ENCODE peak calls at places on chromosomes 12 and 14, in nine cellular contexts. One of them, this sample, is unnamed.

GRCh38 chr12:5908251-5908650 is 36.8 kb downstream of the ANO2 start:
- DNase-seq in AG09309: no peak
- DNase-seq in IMR-90: no peak
- DNase-seq in GM13977: no peak
- DNase-seq in esophagus muscularis mucosa: peak; percentile 66
- DNase-seq in heart right ventricle: no peak
- DNase-seq in fibroblast of lung: no peak
- DNase-seq in cardiac muscle cell: no peak
- DNase-seq in stomach: no peak
- DNase-seq in this sample: no peak

GRCh38 chr12:66708704-66709443 is 30.0 kb upstream of the GRIP1 start:
- DNase-seq in heart right ventricle: no peak
- DNase-seq in AG09309: no peak
- DNase-seq in GM13977: no peak
- DNase-seq in fibroblast of lung: no peak
- DNase-seq in esophagus muscularis mucosa: no peak
- DNase-seq in cardiac muscle cell: peak; percentile 20
- DNase-seq in IMR-90: peak; percentile 5
- DNase-seq in stomach: no peak
- DNase-seq in this sample: no peak

GRCh38 chr12:26239127-26239500 is 43.7 kb downstream of the SSPN start:
- DNase-seq in GM13977: no peak
- DNase-seq in stomach: no peak
- DNase-seq in heart right ventricle: no peak
- DNase-seq in IMR-90: peak; percentile 14
- DNase-seq in cardiac muscle cell: no peak
- DNase-seq in fibroblast of lung: no peak
- DNase-seq in AG09309: no peak
- DNase-seq in esophagus muscularis mucosa: no peak
- DNase-seq in this sample: no peak

GRCh38 chr12:86712425-86712843 is 456.2 kb upstream of the MGAT4C start:
- DNase-seq in cardiac muscle cell: peak; percentile 98
- DNase-seq in IMR-90: peak; percentile 99
- DNase-seq in heart right ventricle: no peak
- DNase-seq in esophagus muscularis mucosa: no peak
- DNase-seq in AG09309: peak; percentile 92
- DNase-seq in GM13977: no peak
- DNase-seq in stomach: no peak
- DNase-seq in fibroblast of lung: peak; percentile 99
- DNase-seq in this sample: no peak

GRCh38 chr12:45989857-45990467 is 412 bp downstream of the SCAF11 start:
- DNase-seq in cardiac muscle cell: peak; percentile 49
- DNase-seq in AG09309: no peak
- DNase-seq in IMR-90: peak; percentile 47
- DNase-seq in stomach: peak; percentile 51
- DNase-seq in fibroblast of lung: peak; percentile 64
- DNase-seq in heart right ventricle: peak; percentile 73
- DNase-seq in GM13977: no peak
- DNase-seq in esophagus muscularis mucosa: peak; percentile 95
- DNase-seq in this sample: peak; percentile 47

GRCh38 chr12:70074510-70074909 is 168.7 kb upstream of the CNOT2 start:
- DNase-seq in heart right ventricle: no peak
- DNase-seq in esophagus muscularis mucosa: no peak
- DNase-seq in GM13977: no peak
- DNase-seq in stomach: no peak
- DNase-seq in cardiac muscle cell: no peak
- DNase-seq in fibroblast of lung: no peak
- DNase-seq in IMR-90: no peak
- DNase-seq in AG09309: no peak
- DNase-seq in this sample: no peak

GRCh38 chr12:117643971-117644370 is 282.5 kb upstream of the NOS1 start:
- DNase-seq in fibroblast of lung: no peak
- DNase-seq in esophagus muscularis mucosa: no peak
- DNase-seq in GM13977: no peak
- DNase-seq in stomach: no peak
- DNase-seq in heart right ventricle: no peak
- DNase-seq in IMR-90: no peak
- DNase-seq in cardiac muscle cell: no peak
- DNase-seq in AG09309: no peak
- DNase-seq in this sample: no peak

GRCh38 chr14:104688755-104689619 is at the start of gene INF2:
- DNase-seq in fibroblast of lung: peak; percentile 56
- DNase-seq in esophagus muscularis mucosa: no peak
- DNase-seq in stomach: peak; percentile 72
- DNase-seq in cardiac muscle cell: peak; percentile 70
- DNase-seq in IMR-90: peak; percentile 32
- DNase-seq in GM13977: peak; percentile 96
- DNase-seq in heart right ventricle: peak; percentile 60
- DNase-seq in AG09309: no peak
- DNase-seq in this sample: peak; percentile 93

GRCh38 chr12:31726575-31726974 is 2.2 kb downstream of the AMN1 start:
- DNase-seq in fibroblast of lung: no peak
- DNase-seq in AG09309: no peak
- DNase-seq in stomach: no peak
- DNase-seq in IMR-90: no peak
- DNase-seq in GM13977: no peak
- DNase-seq in heart right ventricle: no peak
- DNase-seq in esophagus muscularis mucosa: no peak
- DNase-seq in cardiac muscle cell: no peak
- DNase-seq in this sample: no peak

DNA sequence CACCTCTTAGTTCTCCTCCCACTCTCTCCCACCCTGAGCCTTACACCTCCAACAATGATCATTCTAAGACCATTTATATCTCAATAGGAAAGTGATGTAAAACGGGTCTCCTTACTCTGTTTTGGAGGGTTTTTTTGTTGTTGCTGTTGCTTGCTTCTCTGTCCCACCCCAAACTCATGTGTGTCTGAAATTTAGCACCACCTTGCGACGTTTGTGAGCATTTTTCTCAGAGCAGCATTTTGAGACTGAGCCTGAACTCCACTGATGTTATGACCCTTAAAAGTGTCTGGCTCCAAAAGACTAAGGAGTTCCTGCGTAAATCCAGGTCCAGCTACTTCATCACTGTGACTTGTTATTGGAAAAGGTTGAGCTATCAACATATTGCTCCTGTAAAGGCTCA is 155.0 kb downstream of the DAD1 start:
- DNase-seq in IMR-90: no peak
- DNase-seq in AG09309: no peak
- DNase-seq in stomach: no peak
- DNase-seq in GM13977: no peak
- DNase-seq in fibroblast of lung: no peak
- DNase-seq in cardiac muscle cell: no peak
- DNase-seq in heart right ventricle: no peak
- DNase-seq in esophagus muscularis mucosa: no peak
- DNase-seq in this sample: no peak
- TF ChIP-seq CTCF in IMR-90: no peak
- TF ChIP-seq CTCF in AG09309: no peak
- TF ChIP-seq CTCF in stomach: no peak
- TF ChIP-seq CTCF in GM13977: no peak
- TF ChIP-seq CTCF in fibroblast of lung: no peak
- TF ChIP-seq CTCF in cardiac muscle cell: no peak
- TF ChIP-seq CTCF in heart right ventricle: no peak
- TF ChIP-seq CTCF in esophagus muscularis mucosa: no peak
- TF ChIP-seq CTCF in this sample: no peak

GRCh38 chr12:120367252-120367923 is 1.6 kb downstream of the MSI1 start:
- DNase-seq in fibroblast of lung: peak; percentile 16
- DNase-seq in stomach: no peak
- DNase-seq in AG09309: no peak
- DNase-seq in esophagus muscularis mucosa: no peak
- DNase-seq in cardiac muscle cell: no peak
- DNase-seq in heart right ventricle: no peak
- DNase-seq in IMR-90: no peak
- DNase-seq in GM13977: peak; percentile 32
- DNase-seq in this sample: no peak
- TF ChIP-seq CTCF in fibroblast of lung: peak; percentile 20
- TF ChIP-seq CTCF in stomach: peak; percentile 8
- TF ChIP-seq CTCF in AG09309: peak; percentile 22
- TF ChIP-seq CTCF in esophagus muscularis mucosa: no peak
- TF ChIP-seq CTCF in cardiac muscle cell: peak; percentile 49
- TF ChIP-seq CTCF in heart right ventricle: no peak
- TF ChIP-seq CTCF in IMR-90: peak; percentile 28
- TF ChIP-seq CTCF in GM13977: peak; percentile 40
- TF ChIP-seq CTCF in this sample: peak; percentile 41

DNA sequence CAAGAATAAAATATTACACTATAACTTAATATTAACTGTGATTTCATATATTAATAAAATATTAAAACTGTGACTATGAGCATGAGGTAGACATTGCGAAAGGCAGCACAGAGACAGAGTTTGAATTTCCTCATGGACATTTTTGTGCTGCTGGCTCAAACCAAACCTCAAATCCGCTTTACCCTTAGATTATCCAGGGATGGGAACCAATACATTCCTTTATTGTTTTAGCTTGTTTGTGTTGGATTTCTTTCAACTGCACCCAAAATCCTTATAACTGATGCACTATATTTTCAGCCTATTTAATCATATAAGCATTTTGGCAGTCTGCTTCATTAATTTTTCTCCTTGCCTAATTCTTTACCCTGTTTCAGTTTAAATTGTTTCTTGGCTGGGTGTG is 436.7 kb downstream of the ATP23 start:
- DNase-seq in fibroblast of lung: peak; percentile 45
- DNase-seq in stomach: no peak
- DNase-seq in IMR-90: no peak
- DNase-seq in GM13977: no peak
- DNase-seq in esophagus muscularis mucosa: no peak
- DNase-seq in heart right ventricle: no peak
- DNase-seq in cardiac muscle cell: peak; percentile 63
- DNase-seq in AG09309: no peak
- DNase-seq in this sample: no peak
- TF ChIP-seq CTCF in fibroblast of lung: no peak
- TF ChIP-seq CTCF in stomach: no peak
- TF ChIP-seq CTCF in IMR-90: no peak
- TF ChIP-seq CTCF in GM13977: no peak
- TF ChIP-seq CTCF in esophagus muscularis mucosa: no peak
- TF ChIP-seq CTCF in heart right ventricle: no peak
- TF ChIP-seq CTCF in cardiac muscle cell: no peak
- TF ChIP-seq CTCF in AG09309: no peak
- TF ChIP-seq CTCF in this sample: no peak

DNA sequence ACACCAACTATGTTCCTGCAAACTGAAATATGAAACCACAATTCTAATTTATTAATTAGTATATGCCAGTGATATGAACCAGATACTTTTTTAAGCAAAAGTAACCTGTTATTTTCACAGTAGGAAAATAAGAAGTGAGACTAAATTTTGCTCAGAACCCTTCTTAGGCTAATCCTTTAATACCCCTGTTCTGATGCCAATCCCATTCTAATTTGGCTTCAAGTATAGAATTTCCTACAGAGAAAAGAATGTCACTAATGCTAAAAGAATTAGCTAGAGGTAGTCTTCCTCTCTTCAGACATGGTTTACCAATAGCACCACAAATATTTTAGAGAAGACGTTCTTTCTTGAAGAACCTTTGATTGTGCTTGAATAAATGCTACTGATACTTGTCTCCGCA is 758.4 kb downstream of the FLRT2 start:
- DNase-seq in IMR-90: no peak
- DNase-seq in heart right ventricle: no peak
- DNase-seq in AG09309: no peak
- DNase-seq in GM13977: no peak
- DNase-seq in stomach: no peak
- DNase-seq in fibroblast of lung: no peak
- DNase-seq in esophagus muscularis mucosa: no peak
- DNase-seq in cardiac muscle cell: no peak
- DNase-seq in this sample: no peak
- TF ChIP-seq CTCF in IMR-90: no peak
- TF ChIP-seq CTCF in heart right ventricle: no peak
- TF ChIP-seq CTCF in AG09309: no peak
- TF ChIP-seq CTCF in GM13977: no peak
- TF ChIP-seq CTCF in stomach: no peak
- TF ChIP-seq CTCF in fibroblast of lung: no peak
- TF ChIP-seq CTCF in esophagus muscularis mucosa: no peak
- TF ChIP-seq CTCF in cardiac muscle cell: no peak
- TF ChIP-seq CTCF in this sample: no peak

GRCh38 chr12:47808049-47808448 is 11.7 kb downstream of the HDAC7 start:
- DNase-seq in GM13977: peak; percentile 58
- DNase-seq in cardiac muscle cell: no peak
- DNase-seq in stomach: no peak
- DNase-seq in esophagus muscularis mucosa: no peak
- DNase-seq in AG09309: no peak
- DNase-seq in heart right ventricle: peak; percentile 76
- DNase-seq in fibroblast of lung: peak; percentile 69
- DNase-seq in IMR-90: peak; percentile 68
- DNase-seq in this sample: peak; percentile 76

GRCh38 chr12:47807338-47807737 is 12.4 kb downstream of the HDAC7 start:
- DNase-seq in esophagus muscularis mucosa: no peak
- DNase-seq in AG09309: no peak
- DNase-seq in GM13977: no peak
- DNase-seq in heart right ventricle: peak; percentile 54
- DNase-seq in cardiac muscle cell: no peak
- DNase-seq in IMR-90: no peak
- DNase-seq in stomach: no peak
- DNase-seq in fibroblast of lung: no peak
- DNase-seq in this sample: no peak

GRCh38 chr12:47811070-47811391 is 8.7 kb downstream of the HDAC7 start:
- DNase-seq in cardiac muscle cell: no peak
- DNase-seq in stomach: no peak
- DNase-seq in GM13977: no peak
- DNase-seq in heart right ventricle: no peak
- DNase-seq in esophagus muscularis mucosa: no peak
- DNase-seq in IMR-90: no peak
- DNase-seq in AG09309: no peak
- DNase-seq in fibroblast of lung: no peak
- DNase-seq in this sample: no peak

GRCh38 chr12:47811581-47812484 is 7.9 kb downstream of the HDAC7 start:
- DNase-seq in IMR-90: peak; percentile 86
- DNase-seq in stomach: no peak
- DNase-seq in cardiac muscle cell: peak; percentile 86
- DNase-seq in fibroblast of lung: peak; percentile 92
- DNase-seq in AG09309: peak; percentile 62
- DNase-seq in esophagus muscularis mucosa: no peak
- DNase-seq in heart right ventricle: peak; percentile 64
- DNase-seq in GM13977: no peak
- DNase-seq in this sample: no peak

DNA sequence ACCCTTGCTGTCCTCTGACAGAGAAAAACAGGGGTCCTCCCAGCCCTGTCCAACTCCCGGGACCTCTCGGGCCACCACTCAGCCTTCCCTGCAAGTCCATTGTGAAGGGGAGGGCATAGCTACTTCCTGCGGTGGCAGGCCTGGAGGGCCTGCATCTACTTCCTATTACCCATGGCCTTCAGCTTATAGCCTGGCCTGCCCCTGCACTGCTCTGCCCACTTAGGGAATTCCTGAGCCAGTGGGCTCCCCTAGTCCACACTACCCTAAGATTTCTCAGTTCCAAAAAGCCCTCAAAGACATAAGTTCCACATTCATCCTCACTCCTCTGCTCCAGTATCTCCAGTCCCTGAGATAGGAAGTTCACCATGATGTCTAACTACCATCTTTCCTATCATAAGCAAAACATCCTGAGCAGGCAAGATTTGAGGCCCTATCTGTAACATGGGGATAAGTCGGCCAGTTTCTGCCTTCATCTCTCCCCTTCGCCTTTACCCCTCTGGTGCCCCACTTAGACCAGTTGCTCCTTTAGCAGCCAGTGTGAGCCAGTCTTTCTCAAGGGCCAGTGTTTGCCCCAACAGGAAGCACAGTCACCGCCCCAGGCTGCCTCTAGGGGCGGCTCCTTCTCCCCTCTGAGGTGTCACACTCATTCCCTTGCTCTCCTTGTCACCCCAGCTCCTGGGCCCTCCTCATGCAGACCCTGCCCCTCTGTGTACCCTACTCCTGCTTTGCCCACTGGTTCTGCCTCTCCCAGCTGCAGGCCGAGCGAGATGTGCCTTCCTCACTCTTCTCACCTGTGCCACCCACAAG is 10.9 kb downstream of the HDAC7 start:
- DNase-seq in stomach: no peak
- DNase-seq in cardiac muscle cell: no peak
- DNase-seq in esophagus muscularis mucosa: no peak
- DNase-seq in fibroblast of lung: no peak
- DNase-seq in GM13977: no peak
- DNase-seq in IMR-90: peak; percentile 44
- DNase-seq in heart right ventricle: no peak
- DNase-seq in AG09309: no peak
- DNase-seq in this sample: no peak
- TF ChIP-seq CTCF in stomach: no peak
- TF ChIP-seq CTCF in cardiac muscle cell: peak; percentile 24
- TF ChIP-seq CTCF in esophagus muscularis mucosa: no peak
- TF ChIP-seq CTCF in fibroblast of lung: peak; percentile 9
- TF ChIP-seq CTCF in GM13977: peak; percentile 24
- TF ChIP-seq CTCF in IMR-90: peak; percentile 16
- TF ChIP-seq CTCF in heart right ventricle: no peak
- TF ChIP-seq CTCF in AG09309: no peak
- TF ChIP-seq CTCF in this sample: no peak